ENCODE peak calls at places on chromosomes 5 and 9, in six cellular contexts. C, H, D, S, O and B are unnamed samples.
A peak's percentile ranks its signal among the peaks of the same experiment; 100 is the strongest.

GRCh38 chr9:108903437-108904103 is 30.4 kb downstream of the ELP1 start:
- DNase-seq in C (no peak), H (peak; percentile 56), D (peak; percentile 26), S (no peak), O (no peak), B (no peak)

GRCh38 chr5:72314571-72315172 is 5.4 kb downstream of the MRPS27 start:
- DNase-seq in C (no peak), H (peak; percentile 82), D (peak; percentile 81), S (no peak), O (peak; percentile 86), B (no peak)

GRCh38 chr9:131422241-131422792 is 28.4 kb downstream of the PRRC2B start:
- DNase-seq in C (peak; percentile 61), H (peak; percentile 12), D (no peak), S (no peak), O (no peak), B (no peak)

GRCh38 chr5:177514541-177514940 is 2.2 kb downstream of the DDX41 start:
- DNase-seq in C (no peak), H (no peak), D (no peak), S (no peak), O (no peak), B (no peak)

GRCh38 chr9:107807183-107807582 is 317.6 kb upstream of the KLF4 start:
- DNase-seq in C (no peak), H (peak; percentile 75), D (peak; percentile 70), S (no peak), O (no peak), B (no peak)

GRCh38 chr5:1647580-1647979 is 123.8 kb upstream of the LPCAT1 start:
- DNase-seq in C (peak; percentile 4), H (no peak), D (no peak), S (no peak), O (no peak), B (peak; percentile 61)

GRCh38 chr9:35482071-35482470 is 7.8 kb upstream of the RUSC2 start:
- DNase-seq in C (no peak), H (peak; percentile 19), D (no peak), S (no peak), O (no peak), B (no peak)

GRCh38 chr9:125603478-125604021 is 103.5 kb downstream of the MAPKAP1 start:
- DNase-seq in C (no peak), H (no peak), D (no peak), S (no peak), O (no peak), B (no peak)

GRCh38 chr9:89350988-89351557 is 32.8 kb downstream of the SECISBP2 start:
- DNase-seq in C (peak; percentile 52), H (no peak), D (no peak), S (no peak), O (no peak), B (no peak)

GRCh38 chr5:151906246-151906645 is 18.4 kb downstream of the GLRA1 start:
- DNase-seq in C (no peak), H (peak; percentile 1), D (no peak), S (no peak), O (peak; percentile 69), B (no peak)

GRCh38 chr9:123414921-123415592 is 59.1 kb downstream of the CRB2 start:
- DNase-seq in C (no peak), H (no peak), D (peak; percentile 56), S (no peak), O (no peak), B (no peak)

GRCh38 chr5:96083361-96083881 is 121.8 kb upstream of the ELL2 start:
- DNase-seq in C (no peak), H (peak; percentile 27), D (no peak), S (no peak), O (peak; percentile 96), B (no peak)

GRCh38 chr5:59328801-59329296 is 564.7 kb downstream of the PDE4D start:
- DNase-seq in C (peak; percentile 69), H (peak; percentile 50), D (peak; percentile 70), S (no peak), O (peak; percentile 3), B (no peak)

GRCh38 chr5:148005788-148006520 is 57.8 kb upstream of the SPINK5 start:
- DNase-seq in C (no peak), H (peak; percentile 0), D (no peak), S (peak; percentile 8), O (peak; percentile 58), B (no peak)

GRCh38 chr5:97088774-97089148 is 53.6 kb downstream of the LIX1 start:
- DNase-seq in C (no peak), H (no peak), D (no peak), S (no peak), O (no peak), B (no peak)

GRCh38 chr9:105608685-105609598 is 51.0 kb downstream of the FKTN start:
- DNase-seq in C (no peak), H (peak; percentile 59), D (peak; percentile 71), S (peak; percentile 75), O (peak; percentile 69), B (no peak)

GRCh38 chr5:179260324-179261070 is 84.8 kb downstream of the ADAMTS2 start:
- DNase-seq in C (peak; percentile 32), H (no peak), D (no peak), S (no peak), O (no peak), B (no peak)

GRCh38 chr5:179262126-179262920 is 82.9 kb downstream of the ADAMTS2 start:
- DNase-seq in C (peak; percentile 50), H (no peak), D (no peak), S (no peak), O (no peak), B (no peak)

GRCh38 chr5:179263391-179264052 is 81.7 kb downstream of the ADAMTS2 start:
- DNase-seq in C (peak; percentile 42), H (no peak), D (no peak), S (no peak), O (no peak), B (no peak)

GRCh38 chr5:179259731-179260323 is 85.4 kb downstream of the ADAMTS2 start:
- DNase-seq in C (peak; percentile 47), H (no peak), D (no peak), S (no peak), O (no peak), B (no peak)

DNA sequence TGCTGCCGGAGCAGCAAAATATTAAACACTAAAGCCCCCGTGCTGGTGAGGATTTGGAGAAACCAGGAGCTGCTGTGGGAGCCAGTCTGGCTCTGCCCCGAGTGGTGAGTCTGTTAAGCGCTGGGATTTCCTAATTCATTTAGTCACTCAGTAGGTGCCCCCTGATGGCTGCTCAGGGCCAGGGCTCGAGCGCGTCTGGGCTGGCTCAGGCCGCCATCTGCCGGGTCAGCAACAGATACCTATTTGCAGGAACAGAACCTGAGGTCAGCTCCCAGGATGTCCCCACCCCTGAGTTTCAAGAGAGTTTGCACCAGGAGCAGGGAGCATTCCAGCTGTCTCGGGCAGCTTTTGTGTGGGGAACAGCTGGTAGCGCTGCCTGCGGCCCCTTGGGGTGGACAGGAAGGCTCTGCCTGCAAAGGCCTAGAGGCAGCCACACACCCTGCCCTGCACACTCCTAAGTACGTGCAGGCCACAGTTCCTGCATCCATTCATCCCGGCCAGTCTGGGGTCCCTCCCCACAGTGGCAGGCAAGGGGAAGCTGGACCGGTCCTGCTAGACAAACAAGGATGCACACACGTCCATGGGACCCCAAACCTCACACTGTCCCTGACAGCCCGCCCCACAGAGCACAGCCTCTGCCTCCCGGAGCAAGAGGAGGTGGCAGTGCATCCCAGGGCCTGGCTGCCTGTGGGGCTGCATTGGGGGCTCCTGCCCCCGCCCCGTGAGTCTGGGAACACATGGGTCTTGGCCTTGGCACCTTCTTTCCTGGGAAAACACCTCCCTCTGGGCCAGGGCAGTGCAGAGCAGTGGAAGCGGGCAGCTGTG is 83.7 kb downstream of the ADAMTS2 start:
- DNase-seq in C (peak; percentile 58), H (peak; percentile 57), D (peak; percentile 59), S (peak; percentile 8), O (no peak), B (peak; percentile 72)
- TF ChIP-seq CTCF in C (peak; percentile 5), H (peak; percentile 65), D (peak; percentile 5), S (peak; percentile 28), O (peak; percentile 37), B (no peak)

DNA sequence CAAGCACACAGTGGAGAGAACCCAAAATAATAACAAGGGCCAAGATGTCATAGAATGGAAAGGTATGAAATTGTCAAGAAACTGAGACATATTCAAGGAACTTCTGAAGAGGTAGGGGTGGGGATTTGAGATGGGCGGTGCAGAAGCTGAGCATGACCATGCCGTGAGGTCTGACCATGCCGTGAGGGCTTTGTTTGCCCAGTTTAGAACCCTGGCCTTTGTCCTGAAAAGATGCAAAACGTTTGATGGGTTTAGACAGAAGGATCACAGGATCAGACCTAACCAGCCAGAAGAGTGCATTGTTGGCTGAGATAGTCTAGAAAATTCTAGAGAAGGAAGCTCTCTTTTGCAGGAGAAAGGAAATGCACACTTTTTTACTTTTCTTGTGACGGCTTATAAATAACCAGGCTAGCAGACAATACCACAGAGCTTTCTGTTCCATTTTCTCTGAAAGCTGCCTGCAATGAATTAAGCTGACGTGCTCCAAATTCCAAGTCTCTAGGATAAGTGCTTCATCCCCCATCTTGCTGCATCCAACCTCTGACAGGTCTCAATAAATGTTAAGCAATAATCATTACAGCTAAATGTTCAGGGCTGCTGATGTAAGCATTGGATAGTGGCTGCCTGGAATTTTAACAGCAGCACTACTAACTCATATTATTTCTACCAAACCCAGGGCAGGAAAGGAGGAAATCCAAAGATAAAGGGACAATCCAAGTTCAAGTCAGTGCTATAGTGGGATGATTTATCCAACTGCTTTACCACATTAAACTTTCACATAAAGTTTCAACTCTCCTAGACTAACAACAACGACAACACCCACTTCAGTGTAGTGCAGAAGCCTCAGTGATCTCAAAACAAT is 111.0 kb upstream of the IL6ST start:
- DNase-seq in C (no peak), H (no peak), D (no peak), S (no peak), O (no peak), B (no peak)
- H3K4me3 ChIP-seq in C (no peak overlapping the region), H (no peak overlapping the region), D (no peak overlapping the region), S (no peak overlapping the region), O (no peak overlapping the region), B (no peak overlapping the region)

DNA sequence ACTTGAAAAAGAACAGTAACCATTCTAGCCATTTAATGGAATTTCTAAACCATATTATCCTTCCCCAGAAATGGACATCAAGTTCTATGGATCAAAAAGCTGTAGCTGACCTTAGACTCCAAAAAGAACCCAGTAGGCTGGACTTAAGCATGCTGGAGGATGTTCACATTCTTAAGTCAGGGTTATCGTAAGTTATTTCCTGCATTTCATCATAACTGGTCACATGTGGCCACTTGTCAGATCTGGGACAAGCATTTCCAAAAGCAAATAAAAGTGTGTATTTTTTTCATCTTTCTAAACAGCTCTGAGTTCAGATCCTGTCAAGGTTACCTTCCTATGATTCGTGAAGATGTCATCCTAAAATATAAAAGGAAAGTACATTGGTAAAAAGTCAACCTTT is 274.5 kb upstream of the PTGER4 start:
- DNase-seq in C (no peak), H (no peak), D (peak; percentile 28), S (no peak), O (no peak), B (no peak)
- H3K27ac ChIP-seq in C (peak overlapping the region; percentile 46), H (no peak overlapping the region), D (no peak overlapping the region), S (no peak overlapping the region), O (no peak overlapping the region), B (no peak overlapping the region)

GRCh38 chr9:18825775-18826174 is 207.2 kb downstream of the SAXO1 start:
- DNase-seq in C (no peak), H (peak; percentile 19), D (peak; percentile 52), S (no peak), O (no peak), B (no peak)

GRCh38 chr9:18822850-18823249 is 210.2 kb downstream of the SAXO1 start:
- DNase-seq in C (no peak), H (no peak), D (no peak), S (no peak), O (no peak), B (no peak)

GRCh38 chr9:18821794-18822193 is 211.2 kb downstream of the SAXO1 start:
- DNase-seq in C (no peak), H (peak; percentile 52), D (no peak), S (no peak), O (no peak), B (no peak)

GRCh38 chr9:18826248-18826647 is 206.8 kb downstream of the SAXO1 start:
- DNase-seq in C (no peak), H (no peak), D (no peak), S (no peak), O (no peak), B (no peak)

GRCh38 chr9:18824095-18824666 is 208.8 kb downstream of the SAXO1 start:
- DNase-seq in C (no peak), H (no peak), D (no peak), S (no peak), O (no peak), B (no peak)
- TF ChIP-seq CTCF in C (no peak), H (peak; percentile 28), D (no peak), S (no peak), O (no peak), B (no peak)